ENCODE peak calls at places on chromosomes 13 and 19, in eight cellular contexts. D, Q, P, X, I, A, F and L are unnamed samples.

GRCh38 chr19:1168877-1169791 is 4.9 kb downstream of the SBNO2 start:
- DNase-seq in D (peak), Q (peak), P (no peak), X (no peak), I (no peak), A (no peak), F (no peak), L (no peak)

GRCh38 chr13:43195551-43195950 is 172.2 kb downstream of the DNAJC15 start:
- DNase-seq in D (no peak), Q (no peak), P (peak), X (no peak), I (no peak), A (no peak), F (no peak), L (no peak)

GRCh38 chr13:56134524-56134923 is 1006.2 kb upstream of the PRR20A start:
- DNase-seq in D (no peak), Q (no peak), P (no peak), X (no peak), I (no peak), A (no peak), F (no peak), L (no peak)

GRCh38 chr13:20798027-20798426 is 24.3 kb upstream of the EEF1AKMT1 start:
- DNase-seq in D (no peak), Q (no peak), P (no peak), X (no peak), I (no peak), A (no peak), F (no peak), L (no peak)

GRCh38 chr19:9528757-9529336 is 9.6 kb downstream of the ZNF426 start:
- DNase-seq in D (no peak), Q (no peak), P (peak), X (no peak), I (no peak), A (no peak), F (no peak), L (no peak)

GRCh38 chr19:3557461-3558248 is at the start of gene MFSD12:
- DNase-seq in D (peak), Q (peak), P (peak), X (peak), I (peak), A (peak), F (peak), L (peak)

GRCh38 chr19:44848036-44848804 is 2.1 kb downstream of the NECTIN2 start:
- DNase-seq in D (no peak), Q (no peak), P (peak), X (no peak), I (no peak), A (no peak), F (peak), L (no peak)

GRCh38 chr13:97330448-97330847 is 103.5 kb upstream of the RAP2A start:
- DNase-seq in D (no peak), Q (no peak), P (no peak), X (no peak), I (no peak), A (no peak), F (no peak), L (no peak)

GRCh38 chr13:97879646-97880297 is 73.7 kb upstream of the IPO5 start:
- DNase-seq in D (no peak), Q (no peak), P (peak), X (peak), I (no peak), A (no peak), F (no peak), L (no peak)

GRCh38 chr19:31340059-31341025 is 8.9 kb downstream of the TSHZ3 start:
- DNase-seq in D (no peak), Q (no peak), P (peak), X (no peak), I (no peak), A (no peak), F (peak), L (no peak)

GRCh38 chr19:43704002-43704705 is 11.7 kb upstream of the IRGC start:
- DNase-seq in D (no peak), Q (no peak), P (no peak), X (no peak), I (no peak), A (no peak), F (no peak), L (no peak)

GRCh38 chr13:109151255-109151654 is 521.8 kb downstream of the MYO16 start:
- DNase-seq in D (no peak), Q (no peak), P (no peak), X (no peak), I (no peak), A (no peak), F (no peak), L (no peak)

GRCh38 chr19:38663957-38664502 is 16.6 kb downstream of the ACTN4 start:
- DNase-seq in D (peak), Q (no peak), P (no peak), X (no peak), I (no peak), A (no peak), F (no peak), L (peak)

GRCh38 chr13:114111577-114111976 is 20.8 kb downstream of the RASA3 start:
- DNase-seq in D (peak), Q (no peak), P (no peak), X (no peak), I (no peak), A (no peak), F (no peak), L (no peak)

GRCh38 chr13:110278859-110279258 is 28.1 kb downstream of the COL4A1 start:
- DNase-seq in D (no peak), Q (no peak), P (no peak), X (no peak), I (no peak), A (no peak), F (no peak), L (no peak)

GRCh38 chr19:14006766-14007562 is 844 bp upstream of the RFX1 start:
- DNase-seq in D (peak), Q (no peak), P (peak), X (no peak), I (no peak), A (no peak), F (peak), L (peak)

GRCh38 chr13:42364613-42365000 is 92.7 kb downstream of the AKAP11 start:
- DNase-seq in D (no peak), Q (no peak), P (peak), X (no peak), I (no peak), A (no peak), F (no peak), L (no peak)

GRCh38 chr19:41225238-41226052 is 6.4 kb downstream of the AXL start:
- DNase-seq in D (no peak), Q (peak), P (peak), X (peak), I (no peak), A (no peak), F (peak), L (peak)

DNA sequence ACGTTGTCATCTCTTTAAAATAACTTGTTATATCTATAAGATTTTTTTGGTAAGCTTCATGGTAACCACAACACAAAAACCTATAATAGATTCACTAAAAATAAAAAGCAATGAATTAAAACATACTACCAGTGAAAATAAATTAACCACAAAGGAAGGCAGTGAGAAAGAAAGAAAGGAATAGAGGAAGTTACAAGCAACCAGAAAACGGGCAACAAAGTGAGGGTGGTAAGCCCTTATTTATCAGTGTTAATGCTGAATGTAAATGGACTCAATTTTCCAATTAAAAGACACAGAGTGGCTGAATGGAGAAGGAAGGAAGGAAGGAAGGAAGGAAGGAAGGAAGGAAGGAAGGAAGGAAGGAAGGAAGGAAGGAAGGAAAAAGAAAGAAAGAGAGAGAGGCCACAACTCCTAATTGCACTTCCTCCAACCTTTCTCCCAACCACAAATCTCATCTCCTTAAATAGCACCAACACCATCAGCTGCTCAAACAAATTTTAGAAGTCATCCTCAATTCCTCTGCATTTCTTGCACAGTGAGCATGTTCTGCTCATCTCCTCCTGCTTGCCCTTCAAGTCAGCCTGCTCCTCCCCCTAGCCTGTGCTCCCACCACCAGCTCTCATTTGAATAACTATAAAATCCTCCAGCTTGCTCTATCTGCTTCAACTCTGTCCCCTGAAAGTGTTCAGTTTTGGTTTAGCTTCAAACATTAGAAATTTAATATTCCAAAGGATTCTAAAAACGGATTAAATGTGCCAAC is 48.6 kb downstream of the CCNA1 start:
- DNase-seq in D (no peak), Q (no peak), P (no peak), X (no peak), I (no peak), A (no peak), F (no peak), L (no peak)
- TF ChIP-seq POLR2AphosphoS5 in D (no peak), Q (no peak), P (no peak), X (no peak), I (no peak), A (no peak), F (no peak), L (no peak)

GRCh38 chr19:55503447-55504251 is 15.4 kb downstream of the SSC5D start:
- DNase-seq in D (peak), Q (peak), P (peak), X (peak), I (peak), A (peak), F (peak), L (peak)
- TF ChIP-seq POLR2AphosphoS5 in D (peak), Q (no peak), P (no peak), X (no peak), I (no peak), A (no peak), F (no peak), L (no peak)

DNA sequence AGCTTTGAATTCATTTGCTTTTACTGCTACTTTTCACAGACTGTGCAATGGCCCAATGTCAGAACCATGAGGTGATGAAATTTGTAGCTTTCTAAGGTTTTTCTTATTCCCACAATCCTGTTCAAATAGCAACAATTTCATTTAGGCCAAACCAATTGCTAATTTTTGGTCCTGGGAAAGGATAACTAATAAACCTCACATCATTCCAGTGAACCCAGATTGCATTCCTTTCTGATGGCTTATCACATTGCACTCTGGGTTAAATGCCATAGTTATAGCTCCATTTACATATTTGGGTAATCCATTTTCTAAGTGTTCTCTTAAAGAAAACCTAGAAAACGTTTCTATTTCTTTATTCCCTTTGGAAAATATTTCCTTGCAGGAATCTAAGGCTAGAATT is 22.9 kb upstream of the POMP start:
- DNase-seq in D (no peak), Q (no peak), P (no peak), X (no peak), I (no peak), A (no peak), F (no peak), L (no peak)
- TF ChIP-seq POLR2AphosphoS5 in D (no peak), Q (no peak), P (no peak), X (no peak), I (no peak), A (no peak), F (no peak), L (no peak)

GRCh38 chr13:40231311-40231710 is 435.1 kb downstream of the FOXO1 start:
- DNase-seq in D (no peak), Q (no peak), P (no peak), X (no peak), I (no peak), A (no peak), F (no peak), L (no peak)

GRCh38 chr13:40232321-40232720 is 434.1 kb downstream of the FOXO1 start:
- DNase-seq in D (no peak), Q (no peak), P (no peak), X (no peak), I (no peak), A (no peak), F (no peak), L (no peak)

GRCh38 chr13:40235160-40235796 is 431.2 kb downstream of the FOXO1 start:
- DNase-seq in D (no peak), Q (no peak), P (no peak), X (no peak), I (no peak), A (no peak), F (no peak), L (no peak)

GRCh38 chr13:40236566-40237168 is 429.8 kb downstream of the FOXO1 start:
- DNase-seq in D (no peak), Q (no peak), P (no peak), X (no peak), I (no peak), A (no peak), F (no peak), L (no peak)

DNA sequence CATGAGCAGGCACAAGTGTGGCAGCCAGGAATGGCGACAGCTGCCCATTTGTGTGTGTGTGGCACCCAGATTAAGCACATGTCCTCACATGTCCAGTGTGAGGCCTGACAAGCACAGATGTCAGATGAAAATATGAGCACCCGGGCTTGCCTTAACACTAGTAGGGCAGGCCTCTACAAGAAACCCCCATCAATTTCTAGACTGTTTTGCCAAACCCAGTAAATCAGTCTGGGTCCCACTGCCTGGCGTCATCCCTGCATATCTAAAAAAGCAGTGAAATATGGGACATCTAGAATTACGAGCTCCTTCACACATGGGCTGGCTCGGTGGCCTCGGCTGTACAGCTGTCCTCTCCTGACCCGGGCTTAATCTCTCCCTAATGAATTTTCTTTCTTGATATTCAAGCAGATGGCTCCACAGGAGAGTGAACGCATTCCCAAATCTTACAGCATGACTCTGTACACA is 432.7 kb downstream of the FOXO1 start:
- DNase-seq in D (no peak), Q (no peak), P (no peak), X (no peak), I (no peak), A (no peak), F (no peak), L (no peak)
- TF ChIP-seq POLR2AphosphoS5 in D (no peak), Q (no peak), P (no peak), X (no peak), I (no peak), A (no peak), F (no peak), L (no peak)

GRCh38 chr13:44906230-44906629 is 83.0 kb downstream of the NUFIP1 start:
- DNase-seq in D (no peak), Q (no peak), P (no peak), X (no peak), I (no peak), A (no peak), F (no peak), L (no peak)

GRCh38 chr13:44904982-44905381 is 84.3 kb downstream of the NUFIP1 start:
- DNase-seq in D (no peak), Q (peak), P (no peak), X (no peak), I (no peak), A (no peak), F (no peak), L (no peak)

GRCh38 chr13:44906758-44907157 is 82.5 kb downstream of the NUFIP1 start:
- DNase-seq in D (no peak), Q (peak), P (no peak), X (no peak), I (no peak), A (no peak), F (no peak), L (no peak)

GRCh38 chr13:44902793-44903192 is 86.5 kb downstream of the NUFIP1 start:
- DNase-seq in D (no peak), Q (no peak), P (no peak), X (no peak), I (no peak), A (no peak), F (no peak), L (no peak)

GRCh38 chr13:44903596-44903995 is 85.7 kb downstream of the NUFIP1 start:
- DNase-seq in D (no peak), Q (peak), P (no peak), X (no peak), I (no peak), A (no peak), F (no peak), L (no peak)
- TF ChIP-seq POLR2AphosphoS5 in D (no peak), Q (peak), P (no peak), X (no peak), I (no peak), A (no peak), F (no peak), L (peak)

GRCh38 chr13:75052616-75053015 is 429.4 kb downstream of the TBC1D4 start:
- DNase-seq in D (no peak), Q (no peak), P (no peak), X (no peak), I (no peak), A (no peak), F (no peak), L (no peak)
- TF ChIP-seq POLR2AphosphoS5 in D (no peak), Q (no peak), P (no peak), X (no peak), I (no peak), A (no peak), F (no peak), L (no peak)

DNA sequence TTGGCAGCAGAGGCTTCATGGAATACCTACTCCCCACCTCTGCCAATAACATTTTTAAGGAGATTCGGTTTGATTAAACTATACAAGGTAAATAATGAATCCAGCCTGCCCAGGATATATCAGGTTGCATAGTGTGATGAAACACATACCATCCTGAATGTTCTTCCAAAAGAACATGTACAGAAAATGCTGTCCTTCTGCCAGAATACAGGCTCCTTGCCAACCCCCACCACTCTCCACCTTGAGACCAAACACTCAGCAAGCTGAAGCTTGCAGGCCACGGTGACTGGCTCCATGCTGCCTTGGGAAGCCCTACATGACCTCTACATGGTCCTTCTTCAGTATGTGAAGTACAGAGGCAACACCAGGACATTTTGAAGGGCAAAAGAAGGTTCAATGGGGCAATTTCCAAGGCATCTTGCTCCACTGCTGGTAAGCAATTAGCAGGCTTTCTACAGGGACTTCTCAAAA is 62.6 kb upstream of the SERP2 start:
- DNase-seq in D (no peak), Q (peak), P (no peak), X (no peak), I (no peak), A (no peak), F (no peak), L (peak)
- TF ChIP-seq POLR2AphosphoS5 in D (no peak), Q (peak), P (no peak), X (no peak), I (no peak), A (no peak), F (peak), L (no peak)

GRCh38 chr13:37290691-37291090 is 185.2 kb upstream of the CSNK1A1L start:
- DNase-seq in D (no peak), Q (no peak), P (no peak), X (no peak), I (no peak), A (no peak), F (no peak), L (no peak)

GRCh38 chr13:37293295-37293694 is 187.8 kb upstream of the CSNK1A1L start:
- DNase-seq in D (no peak), Q (no peak), P (no peak), X (no peak), I (no peak), A (no peak), F (no peak), L (no peak)

GRCh38 chr13:37295573-37295972 is 190.1 kb upstream of the CSNK1A1L start:
- DNase-seq in D (no peak), Q (peak), P (no peak), X (no peak), I (no peak), A (no peak), F (no peak), L (no peak)

GRCh38 chr13:37289212-37289935 is 183.9 kb upstream of the CSNK1A1L start:
- DNase-seq in D (no peak), Q (peak), P (no peak), X (no peak), I (no peak), A (no peak), F (no peak), L (no peak)

DNA sequence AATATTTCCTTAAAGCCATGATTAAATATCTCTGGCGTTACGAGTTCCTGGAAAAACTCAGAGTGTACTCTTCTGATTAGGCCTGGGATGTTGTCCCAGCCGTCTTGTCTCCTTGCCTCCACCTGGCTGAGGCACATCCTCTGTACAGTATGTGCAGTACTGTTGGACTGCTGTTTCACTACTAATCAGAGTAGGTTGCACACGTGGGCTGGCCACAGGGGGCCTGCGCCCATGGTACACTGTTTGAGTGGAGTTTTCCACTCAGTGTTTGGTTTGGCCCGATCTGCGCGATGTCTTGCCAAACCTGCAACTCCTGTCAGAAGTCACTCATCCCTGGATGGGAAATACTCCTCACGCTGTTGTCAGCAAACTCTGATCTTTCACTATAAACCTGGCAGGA is 189.6 kb upstream of the CSNK1A1L start:
- DNase-seq in D (no peak), Q (peak), P (no peak), X (no peak), I (no peak), A (no peak), F (no peak), L (no peak)
- TF ChIP-seq POLR2AphosphoS5 in D (no peak), Q (no peak), P (no peak), X (no peak), I (no peak), A (no peak), F (no peak), L (no peak)